ENCODE peak calls at places on chromosomes 3 and 15, in four cellular contexts. X, B, J and N are unnamed samples.

GRCh38 chr3:184129012-184129411 is 6.1 kb upstream of the EIF2B5 start:
- DNase-seq in J (peak), B (no peak), X (no peak), N (peak)

GRCh38 chr15:44813231-44813630 is 76.9 kb downstream of the TRIM69 start:
- DNase-seq in X (no peak), B (no peak), J (peak), N (no peak)

GRCh38 chr3:107217161-107217560 is 160.1 kb upstream of the CCDC54 start:
- DNase-seq in X (peak), B (no peak), J (no peak), N (no peak)

GRCh38 chr3:72872183-72872582 is 15.7 kb upstream of the GXYLT2 start:
- DNase-seq in B (no peak), X (no peak), J (no peak), N (no peak)

GRCh38 chr3:99659032-99659431 is 20.6 kb downstream of the COL8A1 start:
- DNase-seq in B (no peak), J (no peak), X (peak), N (no peak)

GRCh38 chr3:31544634-31545033 is 11.9 kb downstream of the STT3B start:
- DNase-seq in X (no peak), B (no peak), J (peak), N (no peak)

GRCh38 chr3:140338916-140339315 is 338.9 kb upstream of the TRIM42 start:
- DNase-seq in X (no peak), B (no peak), J (no peak), N (no peak)

GRCh38 chr3:169602482-169602881 is 61.0 kb downstream of the MECOM start:
- DNase-seq in X (no peak), B (no peak), J (no peak), N (no peak)

GRCh38 chr15:64749999-64750657 is 25.3 kb downstream of the RBPMS2 start:
- DNase-seq in B (no peak), X (no peak), J (no peak), N (no peak)

GRCh38 chr3:55556622-55557531 is 69.8 kb upstream of the WNT5A start:
- DNase-seq in B (no peak), J (no peak), X (no peak), N (no peak)

GRCh38 chr3:185070491-185071335 is 82.1 kb downstream of the C3orf70 start:
- DNase-seq in J (peak), B (no peak), X (no peak), N (no peak)

GRCh38 chr3:13073042-13073906 is at the start of gene IQSEC1:
- DNase-seq in J (peak), X (peak), B (peak), N (no peak)

GRCh38 chr3:182092662-182093262 is 381.0 kb downstream of the SOX2 start:
- DNase-seq in J (peak), X (no peak), B (no peak), N (peak)

GRCh38 chr15:77867266-77868047 is 210.1 kb downstream of the TBC1D2B start:
- DNase-seq in J (no peak), B (no peak), X (no peak), N (no peak)

GRCh38 chr3:14510838-14511622 is 29.1 kb downstream of the GRIP2 start:
- DNase-seq in X (no peak), J (no peak), B (no peak), N (no peak)

GRCh38 chr3:119582178-119582577 is 2.9 kb downstream of the ADPRH start:
- DNase-seq in X (no peak), J (no peak), B (no peak), N (no peak)

GRCh38 chr3:56133423-56133822 is 334.8 kb downstream of the ERC2 start:
- DNase-seq in X (peak), J (no peak), B (no peak), N (no peak)

GRCh38 chr15:29859981-29860745 is 37.9 kb upstream of the TJP1 start:
- DNase-seq in J (no peak), B (no peak), X (no peak), N (no peak)

GRCh38 chr3:71062037-71062919 is 521.2 kb downstream of the FOXP1 start:
- DNase-seq in B (no peak), J (no peak), X (no peak), N (no peak)

GRCh38 chr3:101780661-101781060 is 1.6 kb downstream of the NXPE3 start:
- DNase-seq in B (no peak), J (peak), X (peak), N (no peak)

GRCh38 chr3:58386966-58387365 is 46.7 kb downstream of the PDHB start:
- DNase-seq in B (no peak), J (no peak), X (no peak), N (no peak)

GRCh38 chr15:65259367-65259781 is 27.3 kb downstream of the PARP16 start:
- DNase-seq in B (peak), J (no peak), X (no peak), N (no peak)

GRCh38 chr15:39511000-39511914 is 69.6 kb upstream of the THBS1 start:
- DNase-seq in J (no peak), X (peak), B (no peak), N (no peak)

GRCh38 chr3:70120360-70120966 is 120.9 kb downstream of the SAMMSON start:
- DNase-seq in X (peak), B (peak), J (peak), N (peak)

GRCh38 chr3:65642903-65643302 is 395.8 kb downstream of the MAGI1 start:
- DNase-seq in B (no peak), J (no peak), X (no peak), N (no peak)

GRCh38 chr3:73188707-73189106 is 127.2 kb downstream of the EBLN2 start:
- DNase-seq in B (no peak), J (peak), X (no peak), N (no peak)

GRCh38 chr15:39638041-39638440 is 57.2 kb downstream of the THBS1 start:
- DNase-seq in B (no peak), J (no peak), X (no peak), N (no peak)

GRCh38 chr3:37680393-37680792 is 181.3 kb upstream of the CTDSPL start:
- DNase-seq in J (no peak), X (no peak), B (peak), N (no peak)

GRCh38 chr15:90362936-90363212 is 10.8 kb downstream of the ZNF774 start:
- DNase-seq in X (peak), B (no peak), J (no peak), N (no peak)

GRCh38 chr15:63436872-63437375 is 55.3 kb upstream of the CA12 start:
- DNase-seq in B (peak), J (peak), X (no peak), N (peak)

GRCh38 chr15:67511606-67512005 is 9.3 kb upstream of the C15orf61 start:
- DNase-seq in J (no peak), B (no peak), X (no peak), N (no peak)

GRCh38 chr3:14127106-14127505 is 2.3 kb downstream of the TMEM43 start:
- DNase-seq in B (no peak), X (no peak), J (no peak), N (no peak)

GRCh38 chr3:134428396-134428795 is 54.1 kb upstream of the AMOTL2 start:
- DNase-seq in X (no peak), B (no peak), J (no peak), N (no peak)

GRCh38 chr3:67335813-67336212 is 318.6 kb downstream of the SUCLG2 start:
- DNase-seq in J (no peak), X (no peak), B (no peak), N (peak)

GRCh38 chr3:27971600-27971999 is 249.5 kb upstream of the EOMES start:
- DNase-seq in B (no peak), X (no peak), J (no peak), N (no peak)

GRCh38 chr3:34075975-34076374 is 277.5 kb downstream of the PDCD6IP start:
- DNase-seq in B (no peak), X (no peak), J (no peak), N (no peak)

GRCh38 chr3:177836671-177837070 is 639.4 kb upstream of the TBL1XR1 start:
- DNase-seq in J (no peak), B (no peak), X (no peak), N (peak)

GRCh38 chr15:25624504-25625172 is 185.8 kb upstream of the UBE3A start:
- DNase-seq in B (no peak), J (no peak), X (no peak), N (no peak)

GRCh38 chr3:24607281-24607680 is 112.6 kb upstream of the THRB start:
- DNase-seq in J (no peak), X (no peak), B (no peak), N (no peak)